ENCODE peak calls at places on chromosome 18, in five cellular contexts. P is tibial nerve, W is upper lobe of left lung, Q is stomach, H is HepG2. J is an unnamed sample.
A peak's percentile ranks its signal among the peaks of the same experiment; 100 is the strongest.

GRCh38 chr18:13461936-13462335 is 243.4 kb downstream of the LDLRAD4 start:
- DNase-seq in P (no peak), W (no peak), Q (peak; percentile 17), H (no peak), J (no peak)

GRCh38 chr18:52392160-52392559 is 52.2 kb downstream of the DCC start:
- DNase-seq in P (no peak), W (no peak), Q (no peak), H (no peak), J (no peak)

GRCh38 chr18:64966667-64967066 is 784.1 kb upstream of the CDH7 start:
- DNase-seq in P (no peak), W (no peak), Q (no peak), H (no peak), J (no peak)

GRCh38 chr18:59918320-59918755 is 18.5 kb downstream of the PMAIP1 start:
- DNase-seq in P (no peak), W (no peak), Q (peak; percentile 35), H (no peak), J (no peak)

GRCh38 chr18:55337908-55338521 is 250.0 kb downstream of the TCF4 start:
- DNase-seq in P (no peak), W (no peak), Q (no peak), H (no peak), J (no peak)

GRCh38 chr18:36179562-36180334 is 7.5 kb upstream of the MOCOS start:
- DNase-seq in P (peak; percentile 75), W (no peak), Q (peak; percentile 82), H (no peak), J (peak; percentile 98)

GRCh38 chr18:11496561-11497172 is 112.7 kb upstream of the SLC35G4 start:
- DNase-seq in P (no peak), W (no peak), Q (no peak), H (no peak), J (no peak)

GRCh38 chr18:9638886-9639285 is 24.5 kb upstream of the PPP4R1 start:
- DNase-seq in P (no peak), W (no peak), Q (no peak), H (no peak), J (no peak)

GRCh38 chr18:79852561-79853302 is 55.0 kb downstream of the KCNG2 start:
- DNase-seq in P (no peak), W (peak; percentile 44), Q (no peak), H (peak; percentile 35), J (peak; percentile 6)

GRCh38 chr18:9552189-9552588 is 62.2 kb downstream of the PPP4R1 start:
- DNase-seq in P (no peak), W (no peak), Q (no peak), H (no peak), J (no peak)

GRCh38 chr18:51153659-51154371 is 43.7 kb downstream of the MEX3C start:
- DNase-seq in P (no peak), W (peak; percentile 75), Q (no peak), H (no peak), J (no peak)
- TF ChIP-seq EP300 in P (no peak), W (no peak), Q (no peak), H (no peak), J (no peak)

DNA sequence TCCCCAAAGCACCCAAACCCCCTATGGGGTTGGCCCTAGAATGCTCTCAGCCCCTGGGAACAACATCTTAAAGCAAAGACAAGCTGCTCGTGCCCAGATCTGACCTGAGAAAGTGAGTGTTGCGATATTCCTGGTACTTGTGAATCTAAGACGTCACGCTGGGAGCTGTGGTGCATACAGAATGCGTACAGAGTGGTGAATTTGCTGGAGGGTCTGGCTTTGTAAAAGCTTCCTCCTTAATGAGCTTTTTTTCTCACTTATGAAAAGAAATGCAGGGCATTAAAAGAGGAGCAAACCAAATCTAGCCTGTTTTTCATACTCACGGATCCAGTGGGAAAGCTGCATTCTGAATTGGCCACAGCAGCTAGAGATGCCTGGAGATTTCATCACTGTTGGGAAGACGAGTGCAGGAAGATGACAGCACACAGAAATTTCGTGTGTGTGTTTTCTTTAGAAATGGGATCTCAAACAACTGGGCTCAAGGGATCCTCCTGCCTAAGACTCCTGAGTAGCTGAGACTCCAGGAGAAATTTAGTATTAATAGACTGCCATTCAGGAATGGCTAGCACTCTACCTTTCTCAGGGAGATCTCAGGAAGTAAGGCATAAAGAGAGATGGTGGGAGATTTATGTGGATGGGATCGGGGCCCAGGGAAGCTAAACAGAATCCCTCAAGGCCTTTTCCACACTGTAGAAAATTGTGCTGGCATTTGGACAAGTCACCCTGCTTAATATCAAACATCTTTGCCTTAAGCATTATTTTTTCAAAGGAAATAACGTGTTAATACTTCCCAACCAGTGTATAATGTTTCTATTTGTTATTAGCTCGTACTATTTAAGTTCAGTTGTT is 181.3 kb downstream of the ALPK2 start:
- DNase-seq in P (no peak), W (no peak), Q (no peak), H (no peak), J (no peak)
- H3K4me3 ChIP-seq in P (no peak overlapping the region), W (no peak overlapping the region), Q (no peak overlapping the region), H (no peak overlapping the region), J (no peak overlapping the region)

DNA sequence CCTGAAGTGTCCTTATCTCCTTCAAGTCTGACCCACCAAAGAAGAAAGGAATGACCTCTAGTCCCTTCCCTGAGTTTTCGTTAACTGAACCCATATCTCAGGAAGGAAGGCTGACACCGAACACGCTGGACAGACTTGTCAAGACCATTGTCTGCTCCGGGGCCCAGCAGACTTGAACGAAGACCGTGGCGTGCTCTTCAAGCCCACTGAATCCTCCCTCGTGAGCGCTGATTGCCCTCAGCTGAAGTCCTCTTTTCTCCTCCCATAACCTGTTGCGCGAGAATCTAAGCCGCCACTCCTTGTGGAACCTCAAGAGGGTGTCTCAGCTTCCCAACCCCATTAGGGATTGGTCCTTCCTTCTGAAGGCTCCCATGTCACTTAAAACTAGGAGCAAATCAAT is 634 bp upstream of the CNDP1 start:
- DNase-seq in P (no peak), W (no peak), Q (peak; percentile 18), H (no peak), J (no peak)
- TF ChIP-seq EP300 in P (no peak), W (no peak), Q (no peak), H (no peak), J (no peak)

GRCh38 chr18:50969448-50969847 is 1.6 kb downstream of the ELAC1 start:
- DNase-seq in P (no peak), W (no peak), Q (no peak), H (no peak), J (no peak)
- H3K4me3 ChIP-seq in P (no peak overlapping the region), W (peak overlapping the region; percentile 82), Q (no peak overlapping the region), H (peak overlapping the region; percentile 83), J (no peak overlapping the region)

GRCh38 chr18:25103468-25104155 is 248.4 kb downstream of the ZNF521 start:
- DNase-seq in P (no peak), W (no peak), Q (no peak), H (no peak), J (no peak)
- TF ChIP-seq EP300 in P (no peak), W (no peak), Q (no peak), H (no peak), J (no peak)

GRCh38 chr18:48636436-48636835 is 97.6 kb downstream of the CTIF start:
- DNase-seq in P (no peak), W (peak; percentile 42), Q (no peak), H (no peak), J (no peak)
- H3K4me3 ChIP-seq in P (no peak overlapping the region), W (no peak overlapping the region), Q (no peak overlapping the region), H (no peak overlapping the region), J (no peak overlapping the region)

DNA sequence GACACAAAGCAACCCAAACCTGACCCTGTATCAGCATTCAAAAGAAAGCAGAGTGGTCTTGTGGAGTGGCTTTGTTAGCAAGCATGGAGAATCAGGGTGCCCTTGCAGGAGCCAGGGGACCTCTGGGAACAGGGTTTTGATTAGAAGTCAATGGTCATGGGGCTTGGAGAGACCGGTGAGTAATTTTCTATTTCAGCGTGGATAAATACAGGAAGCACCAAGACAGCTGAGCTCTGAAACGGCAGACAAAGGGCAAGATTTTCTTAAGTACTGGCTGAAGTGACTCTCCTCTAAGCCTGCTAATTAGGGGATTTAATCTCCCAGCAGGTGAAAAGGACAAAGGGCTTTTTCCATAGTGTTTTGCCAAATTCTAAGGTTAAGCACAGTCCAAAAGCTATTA is 78.0 kb upstream of the GAREM1 start:
- DNase-seq in P (no peak), W (no peak), Q (no peak), H (no peak), J (no peak)
- TF ChIP-seq EP300 in P (no peak), W (no peak), Q (no peak), H (no peak), J (no peak)